ENCODE peak calls at places on chromosomes 12 and 14, in eight cellular contexts. H is brain microvascular endothelial cell; Z is adrenal gland; B is foreskin fibroblast; P is endodermal cell; W is cardiac fibroblast; L is CD8-positive, alpha-beta T cell; E is uterus. X is an unnamed sample.

GRCh38 chr14:68018598-68018997 is 199.0 kb downstream of the RAD51B start:
- DNase-seq in W (no peak), E (no peak), B (no peak), H (no peak), P (no peak), L (no peak), Z (no peak), X (no peak)

GRCh38 chr14:84566109-84566508 is 963.8 kb upstream of the FLRT2 start:
- DNase-seq in E (no peak), H (no peak), Z (no peak), W (no peak), L (no peak), P (peak; percentile 66), B (no peak), X (no peak)

GRCh38 chr12:94644141-94644575 is 6.2 kb downstream of the TMCC3 start:
- DNase-seq in W (peak; percentile 84), E (no peak), H (peak; percentile 50), P (no peak), B (peak; percentile 82), L (no peak), Z (no peak), X (no peak)

GRCh38 chr12:10736460-10736859 is 13.3 kb upstream of the YBX3 start:
- DNase-seq in E (no peak), H (no peak), L (no peak), Z (no peak), W (no peak), P (no peak), B (no peak), X (no peak)

GRCh38 chr12:56010112-56010570 is 10.7 kb upstream of the IKZF4 start:
- DNase-seq in L (no peak), B (no peak), Z (no peak), E (no peak), W (no peak), H (no peak), P (no peak), X (no peak)

GRCh38 chr12:92649511-92650227 is 53.1 kb upstream of the PLEKHG7 start:
- DNase-seq in Z (peak; percentile 67), B (peak; percentile 92), E (peak; percentile 67), W (peak; percentile 95), P (peak; percentile 88), L (peak; percentile 73), H (peak; percentile 84), X (no peak)

GRCh38 chr14:50943261-50943942 is 881 bp downstream of the PYGL start:
- DNase-seq in Z (peak; percentile 37), E (peak; percentile 78), W (peak; percentile 46), B (peak; percentile 75), L (no peak), H (no peak), P (peak; percentile 85), X (no peak)

GRCh38 chr12:13177896-13178295 is 18.6 kb upstream of the EMP1 start:
- DNase-seq in E (no peak), Z (no peak), P (no peak), B (peak; percentile 33), H (no peak), L (no peak), W (no peak), X (no peak)

GRCh38 chr12:2286051-2286450 is 233.3 kb downstream of the CACNA1C start:
- DNase-seq in Z (no peak), P (no peak), W (no peak), H (no peak), E (no peak), B (no peak), L (no peak), X (no peak)

GRCh38 chr12:68332726-68333630 is 816 bp upstream of the MDM1 start:
- DNase-seq in B (peak; percentile 61), P (no peak), L (no peak), Z (no peak), E (no peak), H (no peak), W (peak; percentile 54), X (no peak)

GRCh38 chr12:107775093-107775721 is 703 bp downstream of the ASCL4 start:
- DNase-seq in L (no peak), P (peak; percentile 95), B (no peak), W (peak; percentile 2), Z (no peak), H (no peak), E (no peak), X (no peak)

GRCh38 chr14:50666772-50667490 is 1.2 kb downstream of the SAV1 start:
- DNase-seq in Z (peak; percentile 42), H (peak; percentile 58), W (peak; percentile 75), B (peak; percentile 71), L (peak; percentile 57), P (peak; percentile 83), E (peak; percentile 44), X (no peak)

GRCh38 chr14:57073986-57074385 is 194.7 kb downstream of the EXOC5 start:
- DNase-seq in Z (no peak), L (no peak), P (no peak), W (no peak), B (no peak), E (no peak), H (no peak), X (no peak)

GRCh38 chr12:119704065-119704747 is 36.3 kb downstream of the PRKAB1 start:
- DNase-seq in H (peak; percentile 42), E (no peak), P (no peak), Z (peak; percentile 83), B (peak; percentile 86), L (no peak), W (peak; percentile 65), X (no peak)

GRCh38 chr14:74882103-74882920 is 596 bp downstream of the DLST start:
- DNase-seq in L (no peak), P (no peak), Z (peak; percentile 52), E (no peak), W (peak; percentile 75), H (peak; percentile 22), B (peak; percentile 78), X (no peak)
- TF ChIP-seq CTCF in L (no peak), P (no peak), Z (no peak), E (no peak), W (no peak), H (no peak), B (no peak), X (no peak)

DNA sequence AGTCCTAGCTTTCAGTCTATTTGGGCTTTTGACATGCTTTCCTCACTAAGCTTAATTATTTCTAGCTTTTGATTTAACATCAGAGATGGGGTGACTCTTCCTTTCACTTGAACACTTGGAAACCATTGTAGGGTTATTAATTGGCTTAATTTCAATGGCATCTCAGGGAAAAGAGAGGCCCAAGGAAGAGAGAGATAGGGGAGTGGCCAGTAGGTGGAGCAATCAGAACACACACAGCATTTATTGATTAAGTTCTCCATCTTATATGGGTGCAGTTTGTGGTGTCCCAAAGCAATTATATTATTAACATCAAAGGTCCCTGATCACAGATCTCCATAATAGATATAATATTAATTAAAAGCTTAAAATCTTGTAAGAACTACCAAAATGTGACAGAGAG is 1466.1 kb upstream of the SEL1L start:
- DNase-seq in W (no peak), H (no peak), E (no peak), B (peak; percentile 56), Z (no peak), L (no peak), P (peak; percentile 58), X (no peak)
- TF ChIP-seq CTCF in W (no peak), H (peak; percentile 47), E (no peak), B (peak; percentile 49), Z (no peak), L (no peak), P (peak; percentile 79), X (peak; percentile 54)

DNA sequence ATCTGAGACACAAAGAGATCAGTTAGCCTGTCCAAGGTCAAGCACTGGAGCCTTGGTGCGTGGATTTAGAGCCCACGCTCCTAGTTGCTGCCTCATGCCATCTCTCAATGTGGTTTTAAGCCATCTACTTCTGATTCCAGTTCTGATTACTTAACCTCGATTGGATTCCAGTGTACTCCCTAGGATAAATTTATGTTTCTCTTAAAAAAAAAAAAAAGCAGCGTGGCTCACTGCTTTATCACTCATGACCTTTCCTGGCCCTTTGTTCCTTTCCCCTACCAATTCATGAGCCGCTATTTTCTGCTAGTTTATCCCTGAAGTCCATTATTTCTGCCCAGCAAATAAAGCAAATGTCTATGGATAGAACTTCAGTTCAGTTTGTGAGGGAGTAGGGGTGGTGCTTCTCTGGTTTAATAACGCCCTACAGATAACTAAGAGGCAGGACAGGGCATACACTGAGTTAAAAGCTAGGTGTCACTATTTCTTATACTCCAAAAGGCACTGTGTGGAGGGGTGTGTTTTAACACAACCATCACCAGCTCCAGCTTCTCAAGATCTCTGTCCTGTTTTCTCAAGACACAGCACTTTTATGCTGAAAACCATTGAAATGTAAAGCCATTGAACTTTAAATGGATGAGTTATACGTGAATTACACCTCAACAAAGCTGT is 9.8 kb upstream of the PARP11 start:
- DNase-seq in B (peak; percentile 45), P (no peak), W (peak; percentile 29), L (no peak), Z (no peak), E (no peak), H (peak; percentile 8), X (no peak)
- TF ChIP-seq CTCF in B (peak; percentile 16), P (peak; percentile 78), W (peak; percentile 34), L (no peak), Z (no peak), E (no peak), H (peak; percentile 42), X (no peak)

GRCh38 chr12:61654698-61655097 is 605.5 kb upstream of the USP15 start:
- DNase-seq in E (no peak), P (no peak), H (peak; percentile 34), W (no peak), Z (no peak), B (peak; percentile 3), L (no peak), X (no peak)
- TF ChIP-seq CTCF in E (no peak), P (no peak), H (peak; percentile 42), W (no peak), Z (peak; percentile 38), B (peak; percentile 8), L (no peak), X (no peak)

GRCh38 chr12:54390668-54391551 is 6.4 kb upstream of the ZNF385A start:
- DNase-seq in P (peak; percentile 96), L (peak; percentile 77), W (no peak), E (no peak), B (peak; percentile 49), Z (no peak), H (no peak), X (peak; percentile 88)
- TF ChIP-seq CTCF in P (peak; percentile 60), L (no peak), W (no peak), E (no peak), B (no peak), Z (no peak), H (peak; percentile 33), X (no peak)